ENCODE peak calls at places on chromosomes 2 and 18, in four cellular contexts. I is endodermal cell, K is cardiac muscle cell, V is sigmoid colon. G is an unnamed sample.

GRCh38 chr2:201930831-201931230 is 102.8 kb upstream of the FZD7 start:
- DNase-seq in V (no peak), K (no peak), I (peak), G (no peak)

GRCh38 chr18:7334973-7335568 is 104.2 kb downstream of the LRRC30 start:
- DNase-seq in I (no peak), V (no peak), K (no peak), G (no peak)

GRCh38 chr2:111160758-111161157 is 40.0 kb downstream of the BCL2L11 start:
- DNase-seq in V (no peak), K (peak), I (peak), G (no peak)

GRCh38 chr18:70279470-70279869 is 9.4 kb upstream of the SOCS6 start:
- DNase-seq in V (no peak), K (no peak), I (no peak), G (no peak)

GRCh38 chr2:84481702-84482101 is 22.6 kb upstream of the SUCLG1 start:
- DNase-seq in I (no peak), K (peak), V (no peak), G (no peak)

GRCh38 chr18:2192562-2192961 is 378.7 kb downstream of the METTL4 start:
- DNase-seq in K (no peak), V (no peak), I (no peak), G (no peak)

GRCh38 chr2:157473585-157473984 is 29.7 kb upstream of the CYTIP start:
- DNase-seq in K (no peak), I (no peak), V (no peak), G (no peak)

GRCh38 chr2:70084973-70085710 is 2.1 kb upstream of the PCBP1 start:
- DNase-seq in V (peak), I (peak), K (no peak), G (peak)

GRCh38 chr2:199596549-199596948 is 138.8 kb upstream of the SATB2 start:
- DNase-seq in V (no peak), K (peak), I (no peak), G (no peak)

GRCh38 chr2:144320491-144320890 is 199.4 kb downstream of the ZEB2 start:
- DNase-seq in V (no peak), K (peak), I (no peak), G (no peak)

GRCh38 chr2:219401621-219402020 is 13.9 kb upstream of the DNPEP start:
- DNase-seq in K (no peak), V (no peak), I (no peak), G (no peak)

GRCh38 chr2:40384714-40385113 is 67.2 kb downstream of the SLC8A1 start:
- DNase-seq in K (peak), V (no peak), I (no peak), G (no peak)

GRCh38 chr2:57396364-57397098 is 650.1 kb upstream of the VRK2 start:
- DNase-seq in I (peak), V (peak), K (no peak), G (no peak)

GRCh38 chr2:163794635-163795034 is 58.8 kb upstream of the FIGN start:
- DNase-seq in V (no peak), I (no peak), K (peak), G (no peak)

GRCh38 chr2:191957996-191958860 is 111.3 kb upstream of the CAVIN2 start:
- DNase-seq in K (no peak), I (no peak), V (no peak), G (no peak)

GRCh38 chr2:178152033-178152432 is 39.8 kb downstream of the RBM45 start:
- DNase-seq in V (no peak), I (no peak), K (peak), G (no peak)

GRCh38 chr18:27185897-27186296 is 789 bp upstream of the CHST9 start:
- DNase-seq in V (no peak), K (no peak), I (no peak), G (no peak)

GRCh38 chr18:65924878-65925277 is 174.1 kb downstream of the CDH7 start:
- DNase-seq in I (no peak), K (no peak), V (no peak), G (no peak)

GRCh38 chr18:13612111-13612997 is 114.0 kb downstream of the FAM210A start:
- DNase-seq in K (no peak), V (peak), I (peak), G (no peak)

GRCh38 chr2:230715201-230715600 is 2.6 kb downstream of the CAB39 start:
- DNase-seq in V (no peak), K (peak), I (peak), G (no peak)

GRCh38 chr2:33210626-33211025 is 263.9 kb downstream of the LTBP1 start:
- DNase-seq in I (peak), V (no peak), K (peak), G (no peak)

GRCh38 chr2:12046641-12047040 is 300.2 kb downstream of the LPIN1 start:
- DNase-seq in V (no peak), K (peak), I (no peak), G (no peak)

GRCh38 chr18:74499633-74500032 is 3.5 kb downstream of the CNDP2 start:
- DNase-seq in V (peak), K (peak), I (peak), G (no peak)

GRCh38 chr2:241812730-241813079 is 3.7 kb downstream of the NEU4 start:
- DNase-seq in K (no peak), I (no peak), V (no peak), G (no peak)

GRCh38 chr2:200471928-200472645 is 37.8 kb downstream of the KCTD18 start:
- DNase-seq in I (no peak), K (no peak), V (no peak), G (no peak)

GRCh38 chr2:55232084-55232862 is at the start of the genes CLHC1 and RPS27A:
- DNase-seq in K (peak), V (peak), I (peak), G (peak)

GRCh38 chr18:22230403-22231042 is 61.1 kb downstream of the GATA6 start:
- DNase-seq in K (peak), V (no peak), I (no peak), G (no peak)

GRCh38 chr2:155384555-155385123 is 686.1 kb downstream of the KCNJ3 start:
- DNase-seq in I (no peak), V (no peak), K (no peak), G (no peak)
- TF ChIP-seq CTCF in I (no peak), V (no peak), K (no peak), G (no peak)

DNA sequence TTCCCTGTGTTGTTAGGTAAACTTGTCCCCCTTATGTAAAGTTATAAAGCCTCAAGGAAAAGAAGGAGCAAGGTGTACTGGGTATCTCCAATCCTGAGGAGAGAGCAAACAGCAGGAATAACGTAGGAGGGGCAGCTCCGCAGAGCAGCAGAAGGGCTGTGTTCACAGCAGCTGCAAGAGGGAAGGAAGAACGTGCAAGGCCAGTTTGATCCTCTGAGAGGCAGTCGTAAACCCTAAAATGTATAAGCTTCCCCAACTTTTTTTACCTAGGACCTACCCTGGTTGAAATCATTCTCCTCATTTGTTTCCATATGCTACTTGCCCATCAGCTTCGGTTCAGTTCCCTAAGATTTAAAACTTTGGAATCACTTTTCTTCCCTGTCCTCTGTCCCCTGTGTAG is 51.9 kb upstream of the MAP3K20 start:
- DNase-seq in K (no peak), V (no peak), I (no peak), G (no peak)
- TF ChIP-seq CTCF in K (no peak), V (no peak), I (no peak), G (no peak)

DNA sequence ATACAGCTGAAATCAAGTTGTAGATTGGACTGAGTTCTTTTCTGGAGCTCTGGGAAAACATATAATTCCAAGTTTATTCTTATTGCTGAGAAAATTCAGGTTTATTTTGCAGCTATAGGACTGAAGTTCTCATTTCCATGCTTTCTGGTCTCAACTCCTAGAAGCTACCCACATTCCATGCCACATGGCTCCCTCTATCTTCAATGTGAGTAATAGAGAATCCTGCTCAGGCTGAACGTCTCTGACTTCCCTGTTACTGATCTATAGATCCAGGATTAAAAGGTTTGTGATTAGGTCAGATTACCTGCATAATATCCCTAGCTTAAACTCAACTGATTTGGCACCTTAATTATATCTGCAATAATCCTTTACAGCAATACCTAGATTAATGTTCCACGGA is 453.8 kb upstream of the MC4R start:
- DNase-seq in I (no peak), K (no peak), V (no peak), G (no peak)
- TF ChIP-seq CTCF in I (peak), K (no peak), V (no peak), G (peak)

DNA sequence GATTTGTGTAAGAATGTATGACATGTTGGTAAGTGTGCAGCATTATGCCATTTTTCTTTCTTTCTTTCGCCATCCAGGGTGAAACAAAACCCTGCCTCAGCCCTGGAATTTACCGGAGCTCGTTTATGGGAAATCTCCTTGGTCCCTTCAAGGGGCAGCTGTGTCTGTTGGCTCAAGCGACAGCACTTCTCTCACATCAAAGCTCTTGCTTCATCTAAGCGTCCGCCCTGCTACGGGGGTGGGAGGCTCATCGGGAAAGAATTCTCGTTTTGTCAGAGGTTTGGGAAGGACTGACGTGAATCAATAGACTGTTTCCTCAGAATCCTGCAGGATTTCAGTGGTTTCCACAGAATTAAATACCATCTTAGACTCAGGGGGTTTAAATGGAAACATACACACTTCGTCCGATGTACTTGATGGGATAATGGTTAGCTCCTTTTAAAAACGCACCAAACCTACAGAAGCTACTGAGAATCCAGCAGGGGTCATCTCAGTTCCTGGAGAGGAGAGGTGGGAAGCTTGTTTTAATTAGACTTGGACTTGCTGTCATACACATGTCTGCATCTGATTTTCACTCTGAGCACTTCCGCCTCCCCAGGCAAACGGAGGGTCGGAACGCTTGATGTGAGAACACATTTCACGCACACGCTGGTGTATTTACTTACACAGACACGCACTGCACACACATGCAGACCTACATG is 91.5 kb downstream of the ASB1 start:
- DNase-seq in I (no peak), K (no peak), V (no peak), G (no peak)
- TF ChIP-seq CTCF in I (no peak), K (no peak), V (no peak), G (no peak)

GRCh38 chr18:44830551-44830950 is 149.9 kb downstream of the SETBP1 start:
- DNase-seq in I (no peak), V (no peak), K (no peak), G (no peak)

GRCh38 chr18:44839239-44839666 is 158.6 kb downstream of the SETBP1 start:
- DNase-seq in K (peak), I (peak), V (peak), G (peak)

GRCh38 chr18:44835555-44836156 is 155.0 kb downstream of the SETBP1 start:
- DNase-seq in I (no peak), K (no peak), V (peak), G (no peak)

GRCh38 chr18:44837491-44838185 is 156.9 kb downstream of the SETBP1 start:
- DNase-seq in K (no peak), I (no peak), V (no peak), G (no peak)

DNA sequence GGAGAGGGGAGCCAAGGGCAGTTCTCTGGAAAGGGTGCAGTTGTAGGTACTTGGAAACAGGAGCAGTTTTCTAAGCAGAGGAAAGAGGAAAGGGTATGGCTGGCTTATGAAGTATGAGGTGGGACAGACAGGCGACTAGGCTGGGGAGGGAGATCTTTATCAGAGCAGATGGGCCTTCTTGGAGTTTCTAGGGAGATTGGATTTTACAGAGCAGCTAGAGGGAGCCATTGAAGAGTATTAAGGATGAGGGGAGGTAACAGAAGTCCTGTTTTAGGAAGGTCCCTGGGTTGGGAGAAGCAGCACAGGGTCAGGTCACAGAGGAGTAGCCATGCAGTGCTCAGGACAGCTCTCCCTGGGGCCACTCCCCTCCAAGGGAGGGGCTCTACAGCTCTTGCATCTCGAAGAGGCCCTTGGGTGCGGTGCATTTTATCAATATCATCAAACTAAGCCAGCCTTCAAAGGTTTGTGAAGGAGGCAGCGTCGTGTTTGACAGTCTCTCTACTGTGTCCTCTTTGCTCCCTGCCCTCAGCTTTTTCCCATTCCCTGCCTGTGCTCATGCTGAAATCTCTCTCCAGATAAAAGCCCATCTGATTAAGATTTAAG is 154.3 kb downstream of the SETBP1 start:
- DNase-seq in I (no peak), V (no peak), K (no peak), G (no peak)
- TF ChIP-seq CTCF in I (no peak), V (no peak), K (no peak), G (no peak)

DNA sequence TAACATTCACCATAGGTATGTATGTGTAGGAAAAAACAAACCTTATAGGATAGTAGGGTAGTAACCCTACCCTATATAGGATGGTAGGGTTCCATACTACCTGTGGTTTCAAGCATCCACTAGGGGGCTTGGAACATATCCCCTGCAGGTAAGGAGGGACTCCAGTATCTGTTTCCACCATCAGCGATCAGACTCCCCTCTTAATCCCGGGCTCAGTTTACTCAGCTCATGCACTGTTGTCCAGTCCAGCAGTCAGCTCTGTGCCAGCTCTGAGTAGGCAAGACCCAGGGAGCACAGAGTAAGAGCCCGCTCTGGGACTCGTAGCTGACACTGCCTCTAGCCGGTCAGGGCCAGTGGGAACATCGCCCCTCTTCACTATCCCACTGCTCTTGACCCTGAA is 61.7 kb downstream of the MEX3C start:
- DNase-seq in I (peak), V (no peak), K (no peak), G (no peak)
- TF ChIP-seq CTCF in I (peak), V (no peak), K (peak), G (peak)

GRCh38 chr2:19051238-19051831 is 307.1 kb downstream of the OSR1 start:
- DNase-seq in V (no peak), K (no peak), I (no peak), G (no peak)
- TF ChIP-seq CTCF in V (no peak), K (no peak), I (peak), G (no peak)

DNA sequence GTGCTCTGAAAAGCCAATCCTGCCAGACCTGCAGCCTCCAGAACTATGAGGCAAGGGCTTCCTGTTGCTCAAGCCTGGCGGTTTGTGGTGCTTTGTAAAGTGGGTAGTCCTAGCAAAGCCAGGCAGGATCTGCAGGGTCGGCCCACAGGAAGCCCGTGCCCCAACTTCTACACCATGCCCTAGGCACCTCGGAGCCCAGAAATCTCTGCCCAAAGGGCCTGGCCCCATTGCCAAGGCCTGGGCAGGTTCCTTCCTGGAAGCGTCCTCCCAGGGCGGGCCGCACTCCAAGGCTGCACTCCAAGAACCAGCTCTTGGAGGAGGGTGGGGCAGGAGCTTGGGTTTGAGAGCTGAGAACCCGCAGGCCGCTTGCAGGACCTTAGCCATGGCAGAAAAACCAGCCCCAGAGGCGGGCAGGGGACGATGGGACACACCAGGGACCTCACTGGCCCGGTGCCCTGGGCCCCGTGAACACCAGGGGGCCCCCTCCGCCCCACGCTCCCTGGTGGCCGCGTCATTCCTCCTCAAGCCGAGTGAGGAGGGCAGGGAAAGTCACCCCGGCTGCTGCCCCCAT is 37.2 kb upstream of the ID2 start:
- DNase-seq in K (peak), V (peak), I (no peak), G (no peak)
- TF ChIP-seq CTCF in K (peak), V (no peak), I (peak), G (no peak)

GRCh38 chr2:46601328-46601963 is 122.1 kb downstream of the TMEM247 start:
- DNase-seq in V (no peak), I (no peak), K (peak), G (no peak)
- TF ChIP-seq CTCF in V (peak), I (peak), K (peak), G (peak)

G was measured in RWPE2.